ENCODE peak calls at places on chromosomes 11 and 22, in eight cellular contexts. C is cardiac fibroblast, P is cardiac muscle cell, L is heart right ventricle, A is fibroblast of mammary gland, Q is type B pancreatic cell, U is endothelial cell, J is activated B cell treated with CpG ODN at 0.5 μM for 24 hours. K is an unnamed sample.

GRCh38 chr22:47040486-47041145 is 278.2 kb downstream of the TBC1D22A start:
- DNase-seq in C (no peak), P (no peak), L (no peak), A (no peak), Q (no peak), U (no peak), J (no peak), K (no peak)

GRCh38 chr11:64384981-64385952 is 26.3 kb downstream of the RPS6KA4 start:
- DNase-seq in C (no peak), P (peak), L (no peak), A (no peak), Q (no peak), U (no peak), J (no peak), K (no peak)

GRCh38 chr11:133163463-133164419 is 368.6 kb downstream of the OPCML start:
- DNase-seq in C (peak), P (peak), L (peak), A (peak), Q (no peak), U (peak), J (no peak), K (no peak)

GRCh38 chr11:103929168-103929903 is 107.1 kb upstream of the DDI1 start:
- DNase-seq in C (no peak), P (peak), L (no peak), A (no peak), Q (no peak), U (no peak), J (no peak), K (no peak)

GRCh38 chr11:61793084-61793828 is 545 bp downstream of the FEN1 start:
- DNase-seq in C (no peak), P (no peak), L (no peak), A (peak), Q (no peak), U (no peak), J (no peak), K (no peak)

GRCh38 chr11:68969386-68969785 is 11.4 kb downstream of the MRGPRD start:
- DNase-seq in C (no peak), P (no peak), L (no peak), A (no peak), Q (no peak), U (no peak), J (no peak), K (no peak)

GRCh38 chr11:127632971-127633680 is 632.6 kb upstream of the KIRREL3 start:
- DNase-seq in C (no peak), P (no peak), L (no peak), A (no peak), Q (no peak), U (no peak), J (no peak), K (no peak)

GRCh38 chr11:123393312-123393927 is 36.6 kb upstream of the GRAMD1B start:
- DNase-seq in C (no peak), P (no peak), L (no peak), A (no peak), Q (no peak), U (no peak), J (no peak), K (no peak)

GRCh38 chr22:38802671-38803121 is 8.8 kb upstream of the DNAL4 start:
- DNase-seq in C (peak), P (no peak), L (no peak), A (peak), Q (no peak), U (no peak), J (no peak), K (no peak)

GRCh38 chr11:581752-582151 is 5.5 kb downstream of the PHRF1 start:
- DNase-seq in C (no peak), P (no peak), L (no peak), A (no peak), Q (no peak), U (no peak), J (no peak), K (no peak)

GRCh38 chr22:43260818-43261217 is 73.9 kb upstream of the TTLL12 start:
- DNase-seq in C (no peak), P (no peak), L (no peak), A (no peak), Q (no peak), U (no peak), J (no peak), K (no peak)

GRCh38 chr11:64359712-64360402 is 895 bp downstream of the RPS6KA4 start:
- DNase-seq in C (no peak), P (no peak), L (no peak), A (no peak), Q (no peak), U (no peak), J (no peak), K (no peak)

GRCh38 chr11:75196426-75196825 is 44.1 kb upstream of the TPBGL start:
- DNase-seq in C (peak), P (no peak), L (no peak), A (no peak), Q (no peak), U (no peak), J (no peak), K (no peak)

GRCh38 chr11:62538470-62539237 is 8.0 kb downstream of the AHNAK start:
- DNase-seq in C (no peak), P (no peak), L (no peak), A (no peak), Q (no peak), U (no peak), J (no peak), K (no peak)

GRCh38 chr22:41946360-41947180 is at the start of gene CENPM:
- DNase-seq in C (peak), P (peak), L (peak), A (peak), Q (peak), U (peak), J (peak), K (peak)
- TF ChIP-seq CTCF in C (peak), P (peak), L (no peak), A (peak), Q (peak), U (peak), J (no peak), K (peak)

GRCh38 chr11:97259884-97260283 is 870.1 kb downstream of the JRKL start:
- DNase-seq in C (no peak), P (no peak), L (no peak), A (no peak), Q (no peak), U (no peak), J (no peak), K (no peak)
- TF ChIP-seq CTCF in C (no peak), P (no peak), L (no peak), A (no peak), Q (peak), U (peak), J (no peak), K (peak)

GRCh38 chr11:57203882-57204281 is 22.1 kb downstream of the LRRC55 start:
- DNase-seq in C (no peak), P (no peak), L (no peak), A (no peak), Q (no peak), U (no peak), J (no peak), K (no peak)

GRCh38 chr11:57207160-57207559 is 25.4 kb downstream of the LRRC55 start:
- DNase-seq in C (no peak), P (no peak), L (no peak), A (no peak), Q (no peak), U (peak), J (no peak), K (no peak)

GRCh38 chr11:57203359-57203758 is 21.6 kb downstream of the LRRC55 start:
- DNase-seq in C (peak), P (no peak), L (peak), A (peak), Q (no peak), U (no peak), J (no peak), K (no peak)

GRCh38 chr11:57202282-57202681 is 20.5 kb downstream of the LRRC55 start:
- DNase-seq in C (no peak), P (no peak), L (no peak), A (no peak), Q (no peak), U (no peak), J (no peak), K (no peak)

GRCh38 chr11:57205046-57205671 is 23.4 kb downstream of the LRRC55 start:
- DNase-seq in C (peak), P (no peak), L (no peak), A (peak), Q (no peak), U (no peak), J (no peak), K (no peak)
- TF ChIP-seq CTCF in C (no peak), P (peak), L (no peak), A (no peak), Q (no peak), U (no peak), J (no peak), K (no peak)

GRCh38 chr22:20213833-20214708 is 54.0 kb downstream of the RTN4R start:
- DNase-seq in C (no peak), P (no peak), L (no peak), A (no peak), Q (no peak), U (no peak), J (no peak), K (no peak)
- TF ChIP-seq CTCF in C (no peak), P (no peak), L (no peak), A (no peak), Q (no peak), U (no peak), J (no peak), K (no peak)

K was measured in progenitor cell of endocrine pancreas.